ENCODE peak calls at places on chromosomes 3 and 15, in six cellular contexts. H is cardiac muscle cell, D is A549, Z is T-helper 9 cell, R is retina, M is upper lobe of right lung. T is an unnamed sample.

GRCh38 chr3:48086736-48087470 is 70.7 kb upstream of the MAP4 start:
- DNase-seq in D (peak), M (no peak), R (peak), H (peak), Z (no peak), T (no peak)

GRCh38 chr3:27138562-27138961 is 230.6 kb downstream of the NEK10 start:
- DNase-seq in D (no peak), M (no peak), Z (no peak), R (no peak), H (no peak), T (no peak)

GRCh38 chr15:66580643-66581042 is 14.8 kb upstream of the LCTL start:
- DNase-seq in D (no peak), R (no peak), M (no peak), Z (no peak), H (peak), T (no peak)

GRCh38 chr15:47196057-47196456 is 521.2 kb upstream of the SEMA6D start:
- DNase-seq in H (peak), R (peak), D (peak), Z (no peak), M (peak), T (peak)

GRCh38 chr3:29436612-29437313 is 155.9 kb downstream of the RBMS3 start:
- DNase-seq in D (no peak), R (no peak), Z (no peak), M (no peak), H (no peak), T (no peak)

GRCh38 chr3:161920196-161920595 is 423.6 kb downstream of the OTOL1 start:
- DNase-seq in R (no peak), Z (no peak), D (no peak), H (no peak), M (no peak), T (no peak)

GRCh38 chr3:157786618-157787017 is 283.4 kb upstream of the VEPH1 start:
- DNase-seq in Z (no peak), R (no peak), M (no peak), D (no peak), H (peak), T (no peak)

GRCh38 chr15:22811640-22812039 is 25.2 kb downstream of the NIPA1 start:
- DNase-seq in M (no peak), D (peak), H (peak), Z (no peak), R (no peak), T (peak)

GRCh38 chr15:61530769-61531168 is 301.7 kb upstream of the RORA start:
- DNase-seq in Z (no peak), D (no peak), H (peak), M (no peak), R (no peak), T (no peak)

GRCh38 chr3:137300703-137301102 is 342.9 kb downstream of the IL20RB start:
- DNase-seq in Z (no peak), M (no peak), D (no peak), R (no peak), H (no peak), T (no peak)

GRCh38 chr3:106482436-106482835 is 613.6 kb upstream of the CBLB start:
- DNase-seq in H (peak), Z (no peak), D (no peak), M (no peak), R (no peak), T (no peak)

GRCh38 chr3:170962426-170962825 is 54.0 kb upstream of the EIF5A2 start:
- DNase-seq in D (no peak), H (no peak), M (no peak), Z (no peak), R (no peak), T (no peak)

GRCh38 chr3:172595648-172596393 is 72.6 kb upstream of the TNFSF10 start:
- DNase-seq in D (peak), M (no peak), R (no peak), H (peak), Z (no peak), T (peak)

GRCh38 chr3:168883145-168883544 is 780.4 kb downstream of the MECOM start:
- DNase-seq in H (no peak), D (no peak), Z (no peak), M (no peak), R (no peak), T (no peak)

GRCh38 chr3:24254649-24255048 is 240.0 kb downstream of the THRB start:
- DNase-seq in H (peak), D (no peak), M (no peak), Z (no peak), R (no peak), T (no peak)

GRCh38 chr15:41512512-41513281 is 930 bp downstream of the LTK start:
- DNase-seq in H (no peak), D (no peak), M (no peak), R (peak), Z (peak), T (no peak)

GRCh38 chr3:53705774-53706173 is 140.4 kb downstream of the CHDH start:
- DNase-seq in R (no peak), M (no peak), D (no peak), H (no peak), Z (no peak), T (no peak)

GRCh38 chr3:177545964-177546363 is 348.7 kb upstream of the TBL1XR1 start:
- DNase-seq in D (no peak), R (no peak), H (no peak), M (no peak), Z (no peak), T (no peak)

GRCh38 chr3:50605901-50606326 is 5.7 kb downstream of the CISH start:
- DNase-seq in H (no peak), M (no peak), R (no peak), Z (no peak), D (no peak), T (no peak)

GRCh38 chr15:63048986-63049665 is 6.6 kb downstream of the TPM1 start:
- DNase-seq in M (peak), Z (peak), D (no peak), R (peak), H (peak), T (peak)

GRCh38 chr3:50936389-50936788 is 261.7 kb downstream of the DOCK3 start:
- DNase-seq in R (no peak), D (no peak), H (no peak), M (no peak), Z (no peak), T (no peak)

GRCh38 chr15:99568548-99569352 is 3.0 kb downstream of the MEF2A start:
- DNase-seq in M (no peak), Z (no peak), R (no peak), D (no peak), H (no peak), T (no peak)

GRCh38 chr15:32705450-32705849 is 12.4 kb upstream of the GREM1 start:
- DNase-seq in M (no peak), Z (no peak), R (no peak), H (peak), D (no peak), T (no peak)

GRCh38 chr3:52483081-52483480 is 12.1 kb upstream of the STAB1 start:
- DNase-seq in Z (no peak), R (no peak), H (no peak), M (peak), D (no peak), T (no peak)

GRCh38 chr15:98292442-98293240 is 332.1 kb downstream of the ARRDC4 start:
- DNase-seq in H (peak), Z (no peak), R (peak), D (peak), M (peak), T (peak)

GRCh38 chr3:69009559-69010410 is 3.7 kb downstream of the EOGT start:
- DNase-seq in M (no peak), H (peak), D (no peak), R (no peak), Z (no peak), T (no peak)